ENCODE peak calls at places on chromosomes 1 and 21, in four cellular contexts. One of them, this sample, is unnamed.

GRCh38 chr1:97190326-97190725 is 468.7 kb downstream of the PTBP2 start:
- DNase-seq in NB4: no peak
- DNase-seq in dorsolateral prefrontal cortex: no peak
- DNase-seq in tibial artery: no peak
- DNase-seq in this sample: peak

GRCh38 chr21:25827513-25827912 is 92.7 kb downstream of the GABPA start:
- DNase-seq in NB4: no peak
- DNase-seq in dorsolateral prefrontal cortex: no peak
- DNase-seq in tibial artery: no peak
- DNase-seq in this sample: no peak

GRCh38 chr1:234611153-234611798 is 1.3 kb upstream of the IRF2BP2 start:
- DNase-seq in NB4: peak
- DNase-seq in dorsolateral prefrontal cortex: no peak
- DNase-seq in tibial artery: no peak
- DNase-seq in this sample: peak

GRCh38 chr1:162019006-162019405 is 4.7 kb downstream of the OLFML2B start:
- DNase-seq in NB4: no peak
- DNase-seq in dorsolateral prefrontal cortex: no peak
- DNase-seq in tibial artery: no peak
- DNase-seq in this sample: peak

GRCh38 chr1:17423781-17424245 is 15.7 kb downstream of the RCC2 start:
- DNase-seq in NB4: no peak
- DNase-seq in dorsolateral prefrontal cortex: peak
- DNase-seq in tibial artery: no peak
- DNase-seq in this sample: peak

GRCh38 chr1:94708299-94708685 is 111.9 kb upstream of the SLC44A3 start:
- DNase-seq in NB4: peak
- DNase-seq in dorsolateral prefrontal cortex: no peak
- DNase-seq in tibial artery: no peak
- DNase-seq in this sample: no peak

GRCh38 chr1:5830771-5831599 is 161.2 kb downstream of the NPHP4 start:
- DNase-seq in NB4: peak
- DNase-seq in dorsolateral prefrontal cortex: peak
- DNase-seq in tibial artery: no peak
- DNase-seq in this sample: no peak

GRCh38 chr1:234134878-234135277 is 230.4 kb downstream of the SLC35F3 start:
- DNase-seq in NB4: no peak
- DNase-seq in dorsolateral prefrontal cortex: no peak
- DNase-seq in tibial artery: no peak
- DNase-seq in this sample: no peak

GRCh38 chr1:160773088-160773487 is 22.9 kb upstream of the LY9 start:
- DNase-seq in NB4: no peak
- DNase-seq in dorsolateral prefrontal cortex: no peak
- DNase-seq in tibial artery: no peak
- DNase-seq in this sample: no peak

GRCh38 chr1:47575855-47576757 is 138.3 kb downstream of the FOXD2 start:
- DNase-seq in NB4: no peak
- DNase-seq in dorsolateral prefrontal cortex: no peak
- DNase-seq in tibial artery: no peak
- DNase-seq in this sample: no peak

GRCh38 chr1:212558665-212559480 is 49.7 kb upstream of the ATF3 start:
- DNase-seq in NB4: peak
- DNase-seq in dorsolateral prefrontal cortex: peak
- DNase-seq in tibial artery: peak
- DNase-seq in this sample: peak

GRCh38 chr1:42214447-42214871 is 49.9 kb upstream of the GUCA2A start:
- DNase-seq in NB4: peak
- DNase-seq in dorsolateral prefrontal cortex: no peak
- DNase-seq in tibial artery: peak
- DNase-seq in this sample: peak

GRCh38 chr1:30668546-30669327 is 54.6 kb downstream of the MATN1 start:
- DNase-seq in NB4: no peak
- DNase-seq in dorsolateral prefrontal cortex: no peak
- DNase-seq in tibial artery: no peak
- DNase-seq in this sample: peak

GRCh38 chr1:8524637-8525157 is 206.8 kb downstream of the SLC45A1 start:
- DNase-seq in NB4: no peak
- DNase-seq in dorsolateral prefrontal cortex: no peak
- DNase-seq in tibial artery: no peak
- DNase-seq in this sample: peak

GRCh38 chr1:5503556-5504363 is 488.5 kb downstream of the NPHP4 start:
- DNase-seq in NB4: no peak
- DNase-seq in dorsolateral prefrontal cortex: no peak
- DNase-seq in tibial artery: no peak
- DNase-seq in this sample: no peak

GRCh38 chr1:1160281-1160930 is 13.3 kb upstream of the TTLL10 start:
- DNase-seq in NB4: no peak
- DNase-seq in dorsolateral prefrontal cortex: no peak
- DNase-seq in tibial artery: no peak
- DNase-seq in this sample: no peak

GRCh38 chr1:209249280-209249670 is 334.2 kb upstream of the CAMK1G start:
- DNase-seq in NB4: peak
- DNase-seq in dorsolateral prefrontal cortex: no peak
- DNase-seq in tibial artery: no peak
- DNase-seq in this sample: no peak

GRCh38 chr1:209883341-209883971 is 54.6 kb upstream of the SYT14 start:
- DNase-seq in NB4: no peak
- DNase-seq in dorsolateral prefrontal cortex: no peak
- DNase-seq in tibial artery: no peak
- DNase-seq in this sample: peak

GRCh38 chr1:180154003-180154324 is 705 bp upstream of the QSOX1 start:
- DNase-seq in NB4: no peak
- DNase-seq in dorsolateral prefrontal cortex: no peak
- DNase-seq in tibial artery: no peak
- DNase-seq in this sample: no peak

GRCh38 chr1:96979287-96979686 is 257.7 kb downstream of the PTBP2 start:
- DNase-seq in NB4: no peak
- DNase-seq in dorsolateral prefrontal cortex: no peak
- DNase-seq in tibial artery: no peak
- DNase-seq in this sample: no peak

GRCh38 chr1:6423321-6423999 is 1.1 kb upstream of the ESPN start:
- DNase-seq in NB4: peak
- DNase-seq in dorsolateral prefrontal cortex: no peak
- DNase-seq in tibial artery: no peak
- DNase-seq in this sample: peak

GRCh38 chr1:151311589-151312331 is 15.5 kb downstream of the PI4KB start:
- DNase-seq in NB4: peak
- DNase-seq in dorsolateral prefrontal cortex: peak
- DNase-seq in tibial artery: peak
- DNase-seq in this sample: peak

GRCh38 chr1:25922633-25923567 is 16.7 kb upstream of the STMN1 start:
- DNase-seq in NB4: peak
- DNase-seq in dorsolateral prefrontal cortex: peak
- DNase-seq in tibial artery: peak
- DNase-seq in this sample: no peak

GRCh38 chr1:60978421-60979357 is 103.7 kb upstream of the NFIA start:
- DNase-seq in NB4: peak
- DNase-seq in dorsolateral prefrontal cortex: no peak
- DNase-seq in tibial artery: no peak
- DNase-seq in this sample: no peak

GRCh38 chr21:42793774-42794173 is 85.6 kb downstream of the WDR4 start:
- DNase-seq in NB4: no peak
- DNase-seq in dorsolateral prefrontal cortex: no peak
- DNase-seq in tibial artery: no peak
- DNase-seq in this sample: no peak

GRCh38 chr1:8926707-8927694 is 18.7 kb upstream of the CA6 start:
- DNase-seq in NB4: no peak
- DNase-seq in dorsolateral prefrontal cortex: no peak
- DNase-seq in tibial artery: no peak
- DNase-seq in this sample: no peak

GRCh38 chr21:34227386-34227852 is 136.4 kb upstream of the KCNE2 start:
- DNase-seq in NB4: no peak
- DNase-seq in dorsolateral prefrontal cortex: no peak
- DNase-seq in tibial artery: no peak
- DNase-seq in this sample: peak

GRCh38 chr21:30718239-30718909 is at the start of gene KRTAP21-3:
- DNase-seq in NB4: peak
- DNase-seq in dorsolateral prefrontal cortex: no peak
- DNase-seq in tibial artery: no peak
- DNase-seq in this sample: peak

GRCh38 chr1:236795757-236796719 is 946 bp downstream of the MTR start:
- DNase-seq in NB4: peak
- DNase-seq in dorsolateral prefrontal cortex: no peak
- DNase-seq in tibial artery: no peak
- DNase-seq in this sample: peak

GRCh38 chr1:95284420-95284819 is 50.4 kb downstream of the RWDD3 start:
- DNase-seq in NB4: no peak
- DNase-seq in dorsolateral prefrontal cortex: no peak
- DNase-seq in tibial artery: no peak
- DNase-seq in this sample: no peak

GRCh38 chr1:11354893-11355593 is 82.0 kb downstream of the UBIAD1 start:
- DNase-seq in NB4: no peak
- DNase-seq in dorsolateral prefrontal cortex: no peak
- DNase-seq in tibial artery: no peak
- DNase-seq in this sample: no peak

GRCh38 chr1:62294211-62294610 is 25.0 kb downstream of the KANK4 start:
- DNase-seq in NB4: peak
- DNase-seq in dorsolateral prefrontal cortex: peak
- DNase-seq in tibial artery: no peak
- DNase-seq in this sample: no peak

GRCh38 chr1:58206749-58207148 is 339.8 kb downstream of the OMA1 start:
- DNase-seq in NB4: no peak
- DNase-seq in dorsolateral prefrontal cortex: no peak
- DNase-seq in tibial artery: no peak
- DNase-seq in this sample: no peak

GRCh38 chr1:165829888-165830287 is 2.5 kb downstream of the UCK2 start:
- DNase-seq in NB4: no peak
- DNase-seq in dorsolateral prefrontal cortex: no peak
- DNase-seq in tibial artery: no peak
- DNase-seq in this sample: no peak

GRCh38 chr1:165828103-165828558 is 717 bp downstream of the UCK2 start:
- DNase-seq in NB4: peak
- DNase-seq in dorsolateral prefrontal cortex: peak
- DNase-seq in tibial artery: no peak
- DNase-seq in this sample: peak

GRCh38 chr1:165826565-165826964 is 849 bp upstream of the UCK2 start:
- DNase-seq in NB4: no peak
- DNase-seq in dorsolateral prefrontal cortex: no peak
- DNase-seq in tibial artery: no peak
- DNase-seq in this sample: no peak

GRCh38 chr1:165828581-165829329 is 1.3 kb downstream of the UCK2 start:
- DNase-seq in NB4: peak
- DNase-seq in dorsolateral prefrontal cortex: peak
- DNase-seq in tibial artery: peak
- DNase-seq in this sample: peak

GRCh38 chr1:165827199-165828102 is at the start of gene UCK2:
- DNase-seq in NB4: peak
- DNase-seq in dorsolateral prefrontal cortex: peak
- DNase-seq in tibial artery: peak
- DNase-seq in this sample: peak
- TF ChIP-seq CTCF in NB4: no peak
- TF ChIP-seq CTCF in dorsolateral prefrontal cortex: peak
- TF ChIP-seq CTCF in tibial artery: peak
- TF ChIP-seq CTCF in this sample: no peak

GRCh38 chr1:201945157-201945556 is 1.2 kb downstream of the LMOD1 start:
- DNase-seq in NB4: no peak
- DNase-seq in dorsolateral prefrontal cortex: no peak
- DNase-seq in tibial artery: no peak
- DNase-seq in this sample: no peak
- H3K4me3 ChIP-seq in NB4: no peak
- H3K4me3 ChIP-seq in dorsolateral prefrontal cortex: peak
- H3K4me3 ChIP-seq in tibial artery: peak
- H3K4me3 ChIP-seq in this sample: peak

GRCh38 chr1:166705376-166706289 is 133.6 kb upstream of the POGK start:
- DNase-seq in NB4: no peak
- DNase-seq in dorsolateral prefrontal cortex: no peak
- DNase-seq in tibial artery: no peak
- DNase-seq in this sample: no peak
- TF ChIP-seq CTCF in NB4: no peak
- TF ChIP-seq CTCF in dorsolateral prefrontal cortex: no peak
- TF ChIP-seq CTCF in tibial artery: no peak
- TF ChIP-seq CTCF in this sample: no peak

GRCh38 chr1:78541479-78541878 is 50.7 kb downstream of the PTGFR start:
- DNase-seq in NB4: no peak
- DNase-seq in dorsolateral prefrontal cortex: no peak
- DNase-seq in tibial artery: no peak
- DNase-seq in this sample: no peak
- H3K4me3 ChIP-seq in NB4: no peak
- H3K4me3 ChIP-seq in dorsolateral prefrontal cortex: no peak
- H3K4me3 ChIP-seq in tibial artery: no peak
- H3K4me3 ChIP-seq in this sample: no peak

DNA sequence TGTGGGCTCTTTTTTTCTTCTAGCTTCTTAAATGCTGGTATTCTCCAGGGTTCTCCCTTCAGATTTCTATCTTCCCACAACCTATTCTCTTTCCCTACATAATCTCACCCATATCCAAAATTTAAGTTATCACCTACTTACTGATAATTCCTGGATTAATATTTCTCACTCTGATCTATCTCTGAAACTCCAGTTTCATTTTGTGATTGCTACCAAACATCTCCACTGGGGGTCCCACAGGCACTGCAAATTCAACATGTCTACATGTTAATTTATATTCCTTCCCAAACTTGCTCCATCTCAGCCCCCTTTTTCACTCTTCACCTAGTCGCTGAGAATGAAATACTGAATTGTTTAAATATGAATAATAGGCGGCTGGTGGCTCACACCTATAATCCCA is 9.9 kb upstream of the C1orf141 start:
- DNase-seq in NB4: no peak
- DNase-seq in dorsolateral prefrontal cortex: no peak
- DNase-seq in tibial artery: no peak
- DNase-seq in this sample: no peak
- TF ChIP-seq CTCF in NB4: peak
- TF ChIP-seq CTCF in dorsolateral prefrontal cortex: peak
- TF ChIP-seq CTCF in tibial artery: no peak
- TF ChIP-seq CTCF in this sample: peak

GRCh38 chr1:189121941-189122340 is 1355.7 kb downstream of the BRINP3 start:
- DNase-seq in NB4: no peak
- DNase-seq in dorsolateral prefrontal cortex: no peak
- DNase-seq in tibial artery: no peak
- DNase-seq in this sample: no peak

GRCh38 chr1:189117072-189117770 is 1360.4 kb downstream of the BRINP3 start:
- DNase-seq in NB4: no peak
- DNase-seq in dorsolateral prefrontal cortex: no peak
- DNase-seq in tibial artery: no peak
- DNase-seq in this sample: no peak
- H3K4me3 ChIP-seq in NB4: no peak
- H3K4me3 ChIP-seq in dorsolateral prefrontal cortex: no peak
- H3K4me3 ChIP-seq in tibial artery: no peak
- H3K4me3 ChIP-seq in this sample: no peak

GRCh38 chr1:19209990-19210771 is at the start of gene UBR4:
- DNase-seq in NB4: peak
- DNase-seq in dorsolateral prefrontal cortex: peak
- DNase-seq in tibial artery: peak
- DNase-seq in this sample: peak
- TF ChIP-seq CTCF in NB4: no peak
- TF ChIP-seq CTCF in dorsolateral prefrontal cortex: peak
- TF ChIP-seq CTCF in tibial artery: no peak
- TF ChIP-seq CTCF in this sample: no peak

GRCh38 chr1:111332190-111332589 is 41.5 kb downstream of the CHIA start:
- DNase-seq in NB4: no peak
- DNase-seq in dorsolateral prefrontal cortex: no peak
- DNase-seq in tibial artery: no peak
- DNase-seq in this sample: no peak
- H3K4me3 ChIP-seq in NB4: no peak
- H3K4me3 ChIP-seq in dorsolateral prefrontal cortex: no peak
- H3K4me3 ChIP-seq in tibial artery: no peak
- H3K4me3 ChIP-seq in this sample: no peak

GRCh38 chr1:206911064-206911663 is 10.6 kb downstream of the FCMR start:
- DNase-seq in NB4: peak
- DNase-seq in dorsolateral prefrontal cortex: peak
- DNase-seq in tibial artery: peak
- DNase-seq in this sample: peak
- TF ChIP-seq CTCF in NB4: peak
- TF ChIP-seq CTCF in dorsolateral prefrontal cortex: peak
- TF ChIP-seq CTCF in tibial artery: peak
- TF ChIP-seq CTCF in this sample: peak

This sample was measured in foreskin fibroblast.